ENCODE peak calls at places on chromosomes 7 and 10, in seven cellular contexts. One of them, this sample, is unnamed.

GRCh38 chr7:55309040-55309991 is 55.8 kb upstream of the LANCL2 start:
- DNase-seq in left ventricle myocardium inferior: no peak
- DNase-seq in H7: no peak
- DNase-seq in head of caudate nucleus: no peak
- DNase-seq in HTR-8/SVneo: no peak
- DNase-seq in COR-L47: no peak
- DNase-seq in endothelial cell: no peak
- DNase-seq in this sample: no peak

GRCh38 chr7:1425292-1426136 is 33.8 kb downstream of the MICALL2 start:
- DNase-seq in left ventricle myocardium inferior: no peak
- DNase-seq in H7: peak
- DNase-seq in head of caudate nucleus: no peak
- DNase-seq in HTR-8/SVneo: peak
- DNase-seq in COR-L47: no peak
- DNase-seq in endothelial cell: no peak
- DNase-seq in this sample: no peak

GRCh38 chr7:37987732-37988131 is 67.3 kb downstream of the EPDR1 start:
- DNase-seq in left ventricle myocardium inferior: no peak
- DNase-seq in H7: no peak
- DNase-seq in head of caudate nucleus: no peak
- DNase-seq in HTR-8/SVneo: no peak
- DNase-seq in COR-L47: no peak
- DNase-seq in endothelial cell: no peak
- DNase-seq in this sample: no peak

GRCh38 chr10:102515724-102516123 is 12.0 kb downstream of the SUFU start:
- DNase-seq in left ventricle myocardium inferior: no peak
- DNase-seq in H7: peak
- DNase-seq in head of caudate nucleus: no peak
- DNase-seq in HTR-8/SVneo: no peak
- DNase-seq in COR-L47: no peak
- DNase-seq in endothelial cell: no peak
- DNase-seq in this sample: no peak

GRCh38 chr7:25288536-25289283 is 60.4 kb upstream of the NPVF start:
- DNase-seq in left ventricle myocardium inferior: no peak
- DNase-seq in H7: no peak
- DNase-seq in head of caudate nucleus: peak
- DNase-seq in HTR-8/SVneo: no peak
- DNase-seq in COR-L47: no peak
- DNase-seq in endothelial cell: no peak
- DNase-seq in this sample: no peak

GRCh38 chr7:27181176-27181520 is 3.9 kb downstream of the HOXA11 start:
- DNase-seq in left ventricle myocardium inferior: no peak
- DNase-seq in H7: no peak
- DNase-seq in head of caudate nucleus: no peak
- DNase-seq in HTR-8/SVneo: no peak
- DNase-seq in COR-L47: no peak
- DNase-seq in endothelial cell: no peak
- DNase-seq in this sample: no peak

GRCh38 chr10:13890617-13891541 is 304.1 kb downstream of the PRPF18 start:
- DNase-seq in left ventricle myocardium inferior: no peak
- DNase-seq in H7: peak
- DNase-seq in head of caudate nucleus: peak
- DNase-seq in HTR-8/SVneo: peak
- DNase-seq in COR-L47: no peak
- DNase-seq in endothelial cell: no peak
- DNase-seq in this sample: no peak

GRCh38 chr7:87518735-87519134 is 43.3 kb upstream of the ABCB4 start:
- DNase-seq in left ventricle myocardium inferior: no peak
- DNase-seq in H7: no peak
- DNase-seq in head of caudate nucleus: no peak
- DNase-seq in HTR-8/SVneo: no peak
- DNase-seq in COR-L47: no peak
- DNase-seq in endothelial cell: no peak
- DNase-seq in this sample: no peak

GRCh38 chr7:21704362-21704761 is 161.5 kb downstream of the DNAH11 start:
- DNase-seq in left ventricle myocardium inferior: no peak
- DNase-seq in H7: no peak
- DNase-seq in head of caudate nucleus: no peak
- DNase-seq in HTR-8/SVneo: no peak
- DNase-seq in COR-L47: no peak
- DNase-seq in endothelial cell: no peak
- DNase-seq in this sample: no peak

GRCh38 chr7:47622946-47623640 is 41.2 kb upstream of the TNS3 start:
- DNase-seq in left ventricle myocardium inferior: no peak
- DNase-seq in H7: no peak
- DNase-seq in head of caudate nucleus: no peak
- DNase-seq in HTR-8/SVneo: no peak
- DNase-seq in COR-L47: no peak
- DNase-seq in endothelial cell: no peak
- DNase-seq in this sample: no peak

GRCh38 chr7:97179454-97180104 is 62.1 kb downstream of the SDHAF3 start:
- DNase-seq in left ventricle myocardium inferior: no peak
- DNase-seq in H7: peak
- DNase-seq in head of caudate nucleus: peak
- DNase-seq in HTR-8/SVneo: peak
- DNase-seq in COR-L47: peak
- DNase-seq in endothelial cell: peak
- DNase-seq in this sample: peak

GRCh38 chr7:25360471-25360870 is 132.2 kb upstream of the NPVF start:
- DNase-seq in left ventricle myocardium inferior: no peak
- DNase-seq in H7: no peak
- DNase-seq in head of caudate nucleus: no peak
- DNase-seq in HTR-8/SVneo: no peak
- DNase-seq in COR-L47: peak
- DNase-seq in endothelial cell: no peak
- DNase-seq in this sample: peak

GRCh38 chr7:28570970-28571288 is 158.6 kb downstream of the CREB5 start:
- DNase-seq in left ventricle myocardium inferior: no peak
- DNase-seq in H7: no peak
- DNase-seq in head of caudate nucleus: no peak
- DNase-seq in HTR-8/SVneo: no peak
- DNase-seq in COR-L47: no peak
- DNase-seq in endothelial cell: no peak
- DNase-seq in this sample: no peak

GRCh38 chr7:12975387-12975786 is 288.0 kb downstream of the ARL4A start:
- DNase-seq in left ventricle myocardium inferior: no peak
- DNase-seq in H7: no peak
- DNase-seq in head of caudate nucleus: no peak
- DNase-seq in HTR-8/SVneo: no peak
- DNase-seq in COR-L47: no peak
- DNase-seq in endothelial cell: no peak
- DNase-seq in this sample: no peak

GRCh38 chr7:119703895-119704294 is 569.1 kb upstream of the KCND2 start:
- DNase-seq in left ventricle myocardium inferior: no peak
- DNase-seq in H7: no peak
- DNase-seq in head of caudate nucleus: no peak
- DNase-seq in HTR-8/SVneo: no peak
- DNase-seq in COR-L47: no peak
- DNase-seq in endothelial cell: no peak
- DNase-seq in this sample: no peak

GRCh38 chr10:86598151-86598550 is 56.2 kb upstream of the OPN4 start:
- DNase-seq in left ventricle myocardium inferior: no peak
- DNase-seq in H7: no peak
- DNase-seq in head of caudate nucleus: no peak
- DNase-seq in HTR-8/SVneo: no peak
- DNase-seq in COR-L47: no peak
- DNase-seq in endothelial cell: no peak
- DNase-seq in this sample: no peak

GRCh38 chr10:76359001-76359400 is 927.6 kb downstream of the LRMDA start:
- DNase-seq in left ventricle myocardium inferior: no peak
- DNase-seq in H7: no peak
- DNase-seq in head of caudate nucleus: no peak
- DNase-seq in HTR-8/SVneo: no peak
- DNase-seq in COR-L47: no peak
- DNase-seq in endothelial cell: no peak
- DNase-seq in this sample: no peak

GRCh38 chr7:137579913-137580640 is 236.5 kb upstream of the PTN start:
- DNase-seq in left ventricle myocardium inferior: no peak
- DNase-seq in H7: no peak
- DNase-seq in head of caudate nucleus: no peak
- DNase-seq in HTR-8/SVneo: peak
- DNase-seq in COR-L47: no peak
- DNase-seq in endothelial cell: no peak
- DNase-seq in this sample: no peak

GRCh38 chr7:946256-946996 is 8.1 kb downstream of the ADAP1 start:
- DNase-seq in left ventricle myocardium inferior: no peak
- DNase-seq in H7: peak
- DNase-seq in head of caudate nucleus: no peak
- DNase-seq in HTR-8/SVneo: no peak
- DNase-seq in COR-L47: no peak
- DNase-seq in endothelial cell: no peak
- DNase-seq in this sample: no peak

GRCh38 chr10:73857446-73857845 is 16.9 kb downstream of the CAMK2G start:
- DNase-seq in left ventricle myocardium inferior: no peak
- DNase-seq in H7: no peak
- DNase-seq in head of caudate nucleus: no peak
- DNase-seq in HTR-8/SVneo: no peak
- DNase-seq in COR-L47: no peak
- DNase-seq in endothelial cell: no peak
- DNase-seq in this sample: no peak

GRCh38 chr7:14673202-14673601 is 229.3 kb downstream of the DGKB start:
- DNase-seq in left ventricle myocardium inferior: no peak
- DNase-seq in H7: no peak
- DNase-seq in head of caudate nucleus: no peak
- DNase-seq in HTR-8/SVneo: no peak
- DNase-seq in COR-L47: no peak
- DNase-seq in endothelial cell: no peak
- DNase-seq in this sample: no peak

GRCh38 chr10:18647945-18648344 is 3.4 kb downstream of the NSUN6 start:
- DNase-seq in left ventricle myocardium inferior: no peak
- DNase-seq in H7: no peak
- DNase-seq in head of caudate nucleus: no peak
- DNase-seq in HTR-8/SVneo: no peak
- DNase-seq in COR-L47: no peak
- DNase-seq in endothelial cell: no peak
- DNase-seq in this sample: no peak

GRCh38 chr7:158325530-158326381 is 261.9 kb downstream of the PTPRN2 start:
- DNase-seq in left ventricle myocardium inferior: no peak
- DNase-seq in H7: peak
- DNase-seq in head of caudate nucleus: no peak
- DNase-seq in HTR-8/SVneo: no peak
- DNase-seq in COR-L47: peak
- DNase-seq in endothelial cell: no peak
- DNase-seq in this sample: peak

GRCh38 chr7:117086788-117087187 is 133.5 kb downstream of the ST7 start:
- DNase-seq in left ventricle myocardium inferior: no peak
- DNase-seq in H7: no peak
- DNase-seq in head of caudate nucleus: no peak
- DNase-seq in HTR-8/SVneo: no peak
- DNase-seq in COR-L47: no peak
- DNase-seq in endothelial cell: no peak
- DNase-seq in this sample: no peak

This sample was measured in NCI-H1105.